ENCODE peak calls at places on chromosomes 6 and 20, in four cellular contexts. One of them, this sample, is unnamed.

GRCh38 chr6:91298543-91299145 is 711.8 kb upstream of the MAP3K7 start:
- DNase-seq in stomach: no peak
- DNase-seq in AG04450: no peak
- DNase-seq in cardiac fibroblast: no peak
- DNase-seq in this sample: no peak

GRCh38 chr20:57108218-57108617 is 158.2 kb downstream of the BMP7 start:
- DNase-seq in stomach: no peak
- DNase-seq in AG04450: no peak
- DNase-seq in cardiac fibroblast: no peak
- DNase-seq in this sample: no peak

GRCh38 chr20:1274485-1275313 is 8.6 kb downstream of the SNPH start:
- DNase-seq in stomach: no peak
- DNase-seq in AG04450: no peak
- DNase-seq in cardiac fibroblast: no peak
- DNase-seq in this sample: no peak

GRCh38 chr6:23927935-23928334 is 198.1 kb upstream of the NRSN1 start:
- DNase-seq in stomach: no peak
- DNase-seq in AG04450: no peak
- DNase-seq in cardiac fibroblast: no peak
- DNase-seq in this sample: no peak

GRCh38 chr20:10728873-10729670 is 55.3 kb upstream of the JAG1 start:
- DNase-seq in stomach: no peak
- DNase-seq in AG04450: no peak
- DNase-seq in cardiac fibroblast: peak; percentile 13
- DNase-seq in this sample: peak; percentile 49

GRCh38 chr20:33249456-33249855 is 13.7 kb downstream of the BPIFA1 start:
- DNase-seq in stomach: no peak
- DNase-seq in AG04450: no peak
- DNase-seq in cardiac fibroblast: no peak
- DNase-seq in this sample: no peak

GRCh38 chr6:127119361-127120108 is 1.1 kb downstream of the RSPO3 start:
- DNase-seq in stomach: peak; percentile 25
- DNase-seq in AG04450: no peak
- DNase-seq in cardiac fibroblast: no peak
- DNase-seq in this sample: no peak

GRCh38 chr6:105136433-105137350 is 43.1 kb downstream of the POPDC3 start:
- DNase-seq in stomach: peak; percentile 57
- DNase-seq in AG04450: peak; percentile 26
- DNase-seq in cardiac fibroblast: peak; percentile 60
- DNase-seq in this sample: peak; percentile 25

GRCh38 chr20:44357555-44358130 is 2.1 kb downstream of the HNF4A start:
- DNase-seq in stomach: no peak
- DNase-seq in AG04450: no peak
- DNase-seq in cardiac fibroblast: peak; percentile 7
- DNase-seq in this sample: no peak

GRCh38 chr6:87721311-87721710 is 19.3 kb upstream of the AKIRIN2 start:
- DNase-seq in stomach: no peak
- DNase-seq in AG04450: no peak
- DNase-seq in cardiac fibroblast: no peak
- DNase-seq in this sample: no peak

GRCh38 chr6:1016329-1017302 is 295.3 kb upstream of the FOXQ1 start:
- DNase-seq in stomach: no peak
- DNase-seq in AG04450: no peak
- DNase-seq in cardiac fibroblast: no peak
- DNase-seq in this sample: no peak

GRCh38 chr6:134686071-134686470 is 263.8 kb downstream of the ALDH8A1 start:
- DNase-seq in stomach: no peak
- DNase-seq in AG04450: no peak
- DNase-seq in cardiac fibroblast: no peak
- DNase-seq in this sample: no peak

GRCh38 chr6:10615675-10616074 is 78.7 kb downstream of the C6orf52 start:
- DNase-seq in stomach: no peak
- DNase-seq in AG04450: no peak
- DNase-seq in cardiac fibroblast: no peak
- DNase-seq in this sample: no peak

GRCh38 chr6:10613693-10614092 is 80.7 kb downstream of the C6orf52 start:
- DNase-seq in stomach: no peak
- DNase-seq in AG04450: no peak
- DNase-seq in cardiac fibroblast: no peak
- DNase-seq in this sample: no peak

GRCh38 chr6:10610289-10610688 is 84.1 kb downstream of the C6orf52 start:
- DNase-seq in stomach: no peak
- DNase-seq in AG04450: peak; percentile 65
- DNase-seq in cardiac fibroblast: no peak
- DNase-seq in this sample: no peak

GRCh38 chr6:10612161-10612560 is 82.3 kb downstream of the C6orf52 start:
- DNase-seq in stomach: no peak
- DNase-seq in AG04450: no peak
- DNase-seq in cardiac fibroblast: no peak
- DNase-seq in this sample: no peak

DNA sequence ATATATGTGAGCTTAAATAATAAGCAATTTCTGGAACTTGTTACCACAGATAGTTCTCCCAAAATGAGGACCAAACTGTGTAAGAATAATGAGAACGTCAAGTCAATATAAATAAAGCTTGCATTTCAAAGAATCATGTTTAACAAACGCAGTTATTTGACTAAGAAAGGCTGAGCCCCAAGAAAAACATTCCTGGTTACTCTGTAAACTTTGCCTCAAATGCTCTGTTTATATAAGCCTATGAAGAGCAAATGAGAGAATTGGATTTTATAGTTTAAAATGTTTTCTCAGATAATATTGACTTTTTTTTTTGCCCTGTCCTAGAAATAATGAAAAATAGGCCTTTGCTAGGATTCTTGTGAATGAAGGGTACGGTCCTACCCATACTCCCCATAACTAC is 81.3 kb downstream of the C6orf52 start:
- DNase-seq in stomach: no peak
- DNase-seq in AG04450: peak; percentile 30
- DNase-seq in cardiac fibroblast: no peak
- DNase-seq in this sample: no peak
- H3K4me3 ChIP-seq in stomach: no peak overlapping the region
- H3K4me3 ChIP-seq in AG04450: no peak overlapping the region
- H3K4me3 ChIP-seq in cardiac fibroblast: no peak overlapping the region
- H3K4me3 ChIP-seq in this sample: no peak overlapping the region

DNA sequence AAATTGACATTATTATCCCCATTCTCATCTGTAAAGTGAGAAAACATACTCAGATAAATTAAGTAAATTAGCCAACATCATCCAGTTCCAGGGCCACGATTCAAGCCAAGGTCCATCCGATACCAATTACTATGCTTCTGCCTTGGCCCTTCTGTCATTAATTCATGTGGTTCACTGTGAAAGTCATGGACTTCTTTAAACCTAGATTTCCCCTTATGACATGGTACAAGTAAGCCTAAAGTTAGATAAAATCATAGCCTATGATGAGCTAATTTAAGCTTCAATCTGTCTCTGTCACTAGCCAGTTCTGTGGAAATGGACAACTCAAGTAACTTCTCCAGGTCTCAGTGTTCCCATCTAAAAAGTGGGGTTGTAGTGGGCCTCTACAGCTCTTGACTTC is 225.5 kb upstream of the MARCKS start:
- DNase-seq in stomach: no peak
- DNase-seq in AG04450: no peak
- DNase-seq in cardiac fibroblast: no peak
- DNase-seq in this sample: no peak
- H3K4me3 ChIP-seq in stomach: no peak overlapping the region
- H3K4me3 ChIP-seq in AG04450: no peak overlapping the region
- H3K4me3 ChIP-seq in cardiac fibroblast: no peak overlapping the region
- H3K4me3 ChIP-seq in this sample: no peak overlapping the region

DNA sequence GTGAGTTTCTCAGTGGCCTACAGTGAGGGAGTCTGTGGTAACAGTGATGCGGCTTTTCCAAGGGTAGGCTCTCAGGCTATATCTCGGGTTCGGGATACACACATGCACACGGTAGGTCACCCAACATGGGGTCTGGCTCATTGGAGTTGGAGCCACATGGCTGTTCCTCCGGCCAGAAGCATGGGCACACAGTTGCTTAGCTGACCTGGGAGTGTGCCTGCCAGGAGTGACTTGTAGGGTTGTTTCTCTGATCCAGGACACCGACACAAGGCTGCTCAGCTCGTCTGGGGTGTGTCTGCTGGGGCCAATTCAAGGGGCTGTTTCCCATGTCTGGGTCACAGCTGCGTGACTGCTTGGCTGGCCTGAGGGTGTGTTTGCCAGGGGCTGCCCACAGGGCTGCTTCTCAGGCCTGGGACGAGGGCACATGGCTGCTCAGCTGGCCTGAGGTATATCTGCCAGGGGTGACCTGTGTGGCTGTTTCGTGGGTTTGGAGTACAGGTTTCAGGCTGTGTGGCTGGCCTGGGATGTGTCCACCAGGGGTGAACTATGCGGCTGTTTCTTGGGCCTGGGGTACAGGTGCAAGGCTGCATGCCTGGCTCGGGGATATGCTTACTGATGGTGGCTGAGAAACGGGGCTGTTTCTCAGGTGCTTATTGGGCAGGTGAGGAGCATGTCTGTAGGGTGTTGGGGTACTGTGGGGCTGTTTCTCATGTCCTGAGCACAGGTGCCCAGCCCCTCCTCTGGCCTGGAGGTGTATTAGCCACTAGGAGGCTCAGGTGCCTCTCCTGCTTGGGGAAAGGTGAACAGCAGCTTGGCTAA is 15.2 kb downstream of the KIF25 start:
- DNase-seq in stomach: no peak
- DNase-seq in AG04450: no peak
- DNase-seq in cardiac fibroblast: no peak
- DNase-seq in this sample: no peak
- H3K4me3 ChIP-seq in stomach: no peak overlapping the region
- H3K4me3 ChIP-seq in AG04450: no peak overlapping the region
- H3K4me3 ChIP-seq in cardiac fibroblast: no peak overlapping the region
- H3K4me3 ChIP-seq in this sample: no peak overlapping the region

DNA sequence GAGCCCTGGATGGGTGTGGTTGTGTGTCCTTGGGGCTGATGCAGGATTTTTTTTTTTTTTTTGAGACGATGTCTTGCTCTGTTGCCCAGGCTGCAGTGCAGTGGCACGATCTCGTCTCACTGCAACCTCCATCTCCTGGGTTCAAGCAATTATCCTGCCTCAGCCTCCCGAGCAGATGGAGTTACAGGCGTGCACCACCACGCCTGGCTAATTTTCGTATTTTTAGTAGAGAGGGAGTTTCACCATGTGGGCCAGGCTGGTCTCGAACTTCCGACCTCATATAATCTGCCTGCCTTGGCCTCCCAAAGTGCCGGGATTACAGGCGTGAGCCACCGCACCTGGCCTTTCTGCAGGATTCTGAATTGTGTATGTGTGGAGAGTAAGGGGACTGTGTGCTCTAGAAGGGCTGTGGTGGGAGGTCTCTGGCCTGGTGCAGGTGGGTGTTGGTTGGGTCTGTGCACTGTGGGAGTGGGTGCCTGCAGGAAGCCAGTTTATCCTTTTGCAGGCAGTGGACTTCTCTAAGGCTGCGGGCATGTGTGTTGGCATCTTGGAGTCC is 11.0 kb upstream of the ID1 start:
- DNase-seq in stomach: no peak
- DNase-seq in AG04450: no peak
- DNase-seq in cardiac fibroblast: no peak
- DNase-seq in this sample: no peak
- H3K4me3 ChIP-seq in stomach: no peak overlapping the region
- H3K4me3 ChIP-seq in AG04450: no peak overlapping the region
- H3K4me3 ChIP-seq in cardiac fibroblast: no peak overlapping the region
- H3K4me3 ChIP-seq in this sample: no peak overlapping the region

DNA sequence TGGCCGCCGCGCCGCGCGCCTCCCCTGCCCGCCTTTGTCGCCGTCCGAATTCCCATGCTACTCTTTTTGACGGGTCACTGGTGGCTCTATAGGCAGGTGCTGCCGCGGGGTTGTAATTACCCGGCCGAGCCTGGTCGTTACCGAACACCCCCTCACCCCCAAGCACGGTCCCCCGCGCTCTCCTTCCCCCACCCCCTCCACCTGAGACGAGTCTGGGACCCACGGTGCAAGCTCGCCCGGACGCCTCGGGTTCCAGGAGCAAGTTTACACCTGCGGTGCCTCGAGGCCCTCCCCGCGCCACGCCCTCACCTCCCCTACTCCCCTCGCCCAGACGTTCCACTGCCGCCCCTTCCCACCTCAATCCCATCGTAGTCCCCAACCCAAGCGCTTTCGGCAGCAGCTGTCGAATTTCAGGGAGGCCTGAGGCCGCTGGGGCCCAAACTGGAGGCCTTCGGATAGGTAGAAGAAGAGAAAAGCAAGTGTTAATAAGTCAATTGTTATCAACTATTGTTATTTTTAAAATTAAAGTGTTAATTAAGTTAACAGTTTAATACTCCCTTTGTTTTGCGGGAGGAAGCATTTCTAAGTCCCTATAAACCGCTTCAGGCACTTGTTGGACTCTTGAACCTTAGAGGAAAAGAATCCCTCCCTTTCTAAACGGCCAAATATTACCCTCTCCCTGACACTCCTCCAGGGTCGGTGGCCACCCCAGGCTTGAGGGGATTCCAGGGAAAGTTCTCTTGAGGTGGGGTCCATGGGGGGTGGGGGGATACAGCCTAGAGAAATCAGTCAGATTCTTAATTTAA is 4.2 kb downstream of the NR2E1 start:
- DNase-seq in stomach: no peak
- DNase-seq in AG04450: no peak
- DNase-seq in cardiac fibroblast: no peak
- DNase-seq in this sample: no peak
- H3K4me3 ChIP-seq in stomach: no peak overlapping the region
- H3K4me3 ChIP-seq in AG04450: no peak overlapping the region
- H3K4me3 ChIP-seq in cardiac fibroblast: no peak overlapping the region
- H3K4me3 ChIP-seq in this sample: no peak overlapping the region

GRCh38 chr6:26141378-26141901 is 54.2 kb downstream of the HFE start:
- DNase-seq in stomach: no peak
- DNase-seq in AG04450: no peak
- DNase-seq in cardiac fibroblast: no peak
- DNase-seq in this sample: no peak

GRCh38 chr6:26142026-26142425 is 54.8 kb downstream of the HFE start:
- DNase-seq in stomach: no peak
- DNase-seq in AG04450: no peak
- DNase-seq in cardiac fibroblast: no peak
- DNase-seq in this sample: no peak

GRCh38 chr6:26140967-26141294 is 53.7 kb downstream of the HFE start:
- DNase-seq in stomach: no peak
- DNase-seq in AG04450: no peak
- DNase-seq in cardiac fibroblast: no peak
- DNase-seq in this sample: no peak

GRCh38 chr6:26136321-26136720 is 49.1 kb downstream of the HFE start:
- DNase-seq in stomach: no peak
- DNase-seq in AG04450: no peak
- DNase-seq in cardiac fibroblast: no peak
- DNase-seq in this sample: no peak

GRCh38 chr6:26140254-26140966 is 53.2 kb downstream of the HFE start:
- DNase-seq in stomach: no peak
- DNase-seq in AG04450: no peak
- DNase-seq in cardiac fibroblast: no peak
- DNase-seq in this sample: no peak
- H3K4me3 ChIP-seq in stomach: no peak overlapping the region
- H3K4me3 ChIP-seq in AG04450: no peak overlapping the region
- H3K4me3 ChIP-seq in cardiac fibroblast: no peak overlapping the region
- H3K4me3 ChIP-seq in this sample: no peak overlapping the region